ENCODE peak calls at places on chromosomes 7 and 10, in six cellular contexts. H, G, C, D, R and W are unnamed samples.

GRCh38 chr7:152858761-152859160 is 99.2 kb downstream of the ACTR3B start:
- DNase-seq in C (no peak), D (no peak), H (no peak), G (no peak), R (no peak), W (no peak)

GRCh38 chr7:157711353-157711888 is 374.6 kb downstream of the DNAJB6 start:
- DNase-seq in D (no peak), C (no peak), G (peak; percentile 12), R (no peak), H (no peak), W (no peak)

GRCh38 chr7:129958643-129959479 is 6.1 kb upstream of the UBE2H start:
- DNase-seq in C (no peak), D (no peak), G (peak; percentile 56), R (no peak), H (no peak), W (peak; percentile 58)

GRCh38 chr10:104300736-104301292 is 31.8 kb downstream of the GSTO2 start:
- DNase-seq in C (peak; percentile 94), H (no peak), G (peak; percentile 90), R (peak; percentile 58), D (no peak), W (peak; percentile 98)

GRCh38 chr10:89414146-89414878 is at the start of gene IFIT5:
- DNase-seq in C (no peak), G (peak; percentile 84), H (peak; percentile 80), R (peak; percentile 80), D (peak; percentile 25), W (peak; percentile 80)

GRCh38 chr10:4131407-4132215 is 346.6 kb upstream of the KLF6 start:
- DNase-seq in G (no peak), R (peak; percentile 63), C (peak; percentile 93), D (no peak), H (peak; percentile 43), W (peak; percentile 96)

GRCh38 chr10:91163709-91164474 is 56.6 kb upstream of the PCGF5 start:
- DNase-seq in G (peak; percentile 61), C (peak; percentile 52), R (no peak), D (peak; percentile 49), H (peak; percentile 54), W (peak; percentile 85)

GRCh38 chr7:83467493-83467892 is 181.4 kb downstream of the SEMA3E start:
- DNase-seq in R (no peak), D (no peak), C (no peak), G (no peak), H (no peak), W (no peak)

GRCh38 chr10:43866712-43867111 is 218.0 kb upstream of the ZNF32 start:
- DNase-seq in H (no peak), C (no peak), D (no peak), R (no peak), G (no peak), W (no peak)

GRCh38 chr7:47573758-47574472 is 8.0 kb downstream of the TNS3 start:
- DNase-seq in C (peak; percentile 94), D (no peak), R (no peak), G (no peak), H (no peak), W (peak; percentile 59)

GRCh38 chr10:1010703-1011102 is 15.0 kb downstream of the IDI2 start:
- DNase-seq in H (no peak), R (no peak), C (no peak), D (no peak), G (no peak), W (no peak)

GRCh38 chr7:118243695-118244094 is 19.2 kb downstream of the ANKRD7 start:
- DNase-seq in R (no peak), C (no peak), H (no peak), D (no peak), G (no peak), W (no peak)

GRCh38 chr10:77744249-77744648 is 106.6 kb upstream of the KCNMA1 start:
- DNase-seq in R (no peak), C (no peak), D (no peak), H (no peak), G (no peak), W (no peak)

GRCh38 chr10:126430512-126430911 is 42.2 kb upstream of the ADAM12 start:
- DNase-seq in D (no peak), G (no peak), H (no peak), R (no peak), C (no peak), W (no peak)

GRCh38 chr10:8392216-8392615 is 337.7 kb downstream of the GATA3 start:
- DNase-seq in G (no peak), D (no peak), R (no peak), C (peak; percentile 65), H (no peak), W (peak; percentile 59)

GRCh38 chr7:98165827-98166667 is 45.2 kb upstream of the BHLHA15 start:
- DNase-seq in G (peak; percentile 71), D (no peak), R (peak; percentile 53), H (no peak), C (no peak), W (peak; percentile 10)

GRCh38 chr10:103645141-103646054 is 151.9 kb downstream of the NEURL1 start:
- DNase-seq in C (peak; percentile 95), D (no peak), H (no peak), R (no peak), G (peak; percentile 72), W (peak; percentile 86)

GRCh38 chr10:22801759-22802158 is 87.4 kb upstream of the PIP4K2A start:
- DNase-seq in R (no peak), H (no peak), G (no peak), D (no peak), C (no peak), W (no peak)

GRCh38 chr10:133276435-133277201 is at the start of gene ADAM8:
- DNase-seq in C (no peak), R (peak; percentile 57), G (no peak), D (no peak), H (no peak), W (no peak)

GRCh38 chr7:104185346-104185745 is 22.5 kb downstream of the ORC5 start:
- DNase-seq in R (no peak), D (no peak), C (no peak), H (no peak), G (no peak), W (no peak)

GRCh38 chr10:89384474-89385324 is 6.8 kb downstream of the IFIT1B start:
- DNase-seq in C (no peak), H (no peak), G (no peak), D (no peak), R (no peak), W (no peak)

GRCh38 chr7:69932034-69932628 is 333.9 kb downstream of the AUTS2 start:
- DNase-seq in H (peak; percentile 58), C (no peak), D (no peak), R (peak; percentile 60), G (no peak), W (peak; percentile 51)

GRCh38 chr7:75739796-75740672 is 1.3 kb upstream of the HIP1 start:
- DNase-seq in H (no peak), G (no peak), R (peak; percentile 88), D (no peak), C (no peak), W (peak; percentile 77)

GRCh38 chr7:116526897-116527296 is 2.1 kb downstream of the CAV1 start:
- DNase-seq in H (no peak), G (no peak), C (no peak), R (no peak), D (no peak), W (no peak)

GRCh38 chr10:101140950-101141621 is 10.0 kb downstream of the TLX1 start:
- DNase-seq in C (no peak), D (no peak), R (no peak), H (no peak), G (no peak), W (no peak)

GRCh38 chr7:26948617-26949118 is 84.3 kb upstream of the SKAP2 start:
- DNase-seq in H (no peak), G (no peak), C (no peak), D (no peak), R (no peak), W (no peak)

GRCh38 chr7:66060796-66061195 is 14.8 kb upstream of the ASL start:
- DNase-seq in G (no peak), H (no peak), C (no peak), D (no peak), R (no peak), W (no peak)

GRCh38 chr10:34880817-34881216 is 65.7 kb upstream of the PARD3 start:
- DNase-seq in H (no peak), R (no peak), C (peak; percentile 73), G (no peak), D (no peak), W (no peak)

GRCh38 chr7:130277763-130278643 is 11.3 kb downstream of the CPA2 start:
- DNase-seq in C (no peak), D (no peak), H (peak; percentile 70), G (peak; percentile 57), R (no peak), W (peak; percentile 77)

GRCh38 chr7:26201261-26202018 is at the start of gene CBX3:
- DNase-seq in G (peak; percentile 91), C (no peak), R (peak; percentile 95), D (peak; percentile 68), H (peak; percentile 82), W (no peak)

GRCh38 chr7:151800391-151800790 is 76.5 kb downstream of the PRKAG2 start:
- DNase-seq in H (no peak), R (no peak), C (no peak), G (no peak), D (no peak), W (no peak)

GRCh38 chr10:132193907-132194552 is 7.3 kb downstream of the DPYSL4 start:
- DNase-seq in R (peak; percentile 6), G (peak; percentile 66), H (no peak), D (no peak), C (no peak), W (no peak)

GRCh38 chr7:1288996-1289551 is 56.4 kb downstream of the UNCX start:
- DNase-seq in G (peak; percentile 22), D (no peak), C (no peak), H (no peak), R (no peak), W (no peak)

GRCh38 chr10:28946479-28946878 is 269.2 kb downstream of the BAMBI start:
- DNase-seq in C (peak; percentile 51), R (no peak), G (no peak), H (no peak), D (no peak), W (peak; percentile 64)

GRCh38 chr10:81405399-81405798 is 469.6 kb upstream of the NRG3 start:
- DNase-seq in H (no peak), G (no peak), C (no peak), R (no peak), D (no peak), W (no peak)